ENCODE peak calls at places on chromosomes 3 and 15, in five cellular contexts. T, P, U, G and X are unnamed samples.

GRCh38 chr3:171970301-171970788 is 69.0 kb upstream of the FNDC3B start:
- DNase-seq in T (peak), U (no peak), P (no peak), G (no peak), X (no peak)

GRCh38 chr3:106345353-106346027 is 476.7 kb upstream of the CBLB start:
- DNase-seq in P (no peak), U (peak), T (peak), G (no peak), X (no peak)

GRCh38 chr3:189710620-189711388 is 79.6 kb downstream of the TP63 start:
- DNase-seq in T (peak), G (no peak), P (no peak), U (peak), X (no peak)

GRCh38 chr15:98983333-98983732 is 24.3 kb downstream of the PGPEP1L start:
- DNase-seq in U (no peak), P (no peak), G (no peak), T (peak), X (no peak)

GRCh38 chr3:183193762-183194701 is 31.5 kb upstream of the LAMP3 start:
- DNase-seq in P (no peak), T (peak), U (no peak), G (no peak), X (no peak)

GRCh38 chr15:78041946-78042345 is 35.6 kb downstream of the TBC1D2B start:
- DNase-seq in P (no peak), U (no peak), T (no peak), G (no peak), X (no peak)

GRCh38 chr3:151152626-151153025 is 50.4 kb downstream of the GPR171 start:
- DNase-seq in T (no peak), U (no peak), P (no peak), G (no peak), X (no peak)

GRCh38 chr3:125958511-125959316 is 10.3 kb upstream of the ROPN1B start:
- DNase-seq in U (no peak), G (no peak), T (no peak), P (no peak), X (no peak)

GRCh38 chr3:138620431-138620830 is 11.9 kb downstream of the FAIM start:
- DNase-seq in P (no peak), U (no peak), T (no peak), G (no peak), X (peak)

GRCh38 chr15:101028321-101028720 is 109.2 kb downstream of the LRRK1 start:
- DNase-seq in P (no peak), T (no peak), G (no peak), U (no peak), X (peak)